ENCODE peak calls at places on chromosomes 13 and 19, in four cellular contexts. One of them, this sample, is unnamed.

GRCh38 chr19:28582344-28582743 is 630.6 kb downstream of the UQCRFS1 start:
- DNase-seq in A549: no peak
- DNase-seq in SK-N-SH: no peak
- DNase-seq in GM12878: no peak
- DNase-seq in this sample: no peak

GRCh38 chr13:48562296-48563066 is 29.6 kb upstream of the RCBTB2 start:
- DNase-seq in A549: no peak
- DNase-seq in SK-N-SH: no peak
- DNase-seq in GM12878: peak; percentile 98
- DNase-seq in this sample: no peak

GRCh38 chr13:31067416-31068118 is 94.1 kb downstream of the HSPH1 start:
- DNase-seq in A549: peak; percentile 15
- DNase-seq in SK-N-SH: no peak
- DNase-seq in GM12878: no peak
- DNase-seq in this sample: no peak

GRCh38 chr19:50230379-50231351 is 27.2 kb downstream of the MYH14 start:
- DNase-seq in A549: no peak
- DNase-seq in SK-N-SH: no peak
- DNase-seq in GM12878: no peak
- DNase-seq in this sample: peak; percentile 38

GRCh38 chr19:44807652-44808462 is 1.0 kb upstream of the BCAM start:
- DNase-seq in A549: peak; percentile 82
- DNase-seq in SK-N-SH: peak; percentile 83
- DNase-seq in GM12878: no peak
- DNase-seq in this sample: peak; percentile 80

GRCh38 chr19:4206818-4207484 is 22.4 kb upstream of the EBI3 start:
- DNase-seq in A549: peak; percentile 65
- DNase-seq in SK-N-SH: no peak
- DNase-seq in GM12878: no peak
- DNase-seq in this sample: no peak

GRCh38 chr19:9171393-9171991 is 7.3 kb upstream of the OR7D2 start:
- DNase-seq in A549: no peak
- DNase-seq in SK-N-SH: no peak
- DNase-seq in GM12878: no peak
- DNase-seq in this sample: no peak

GRCh38 chr13:52846567-52847321 is 1.7 kb downstream of the PCDH8 start:
- DNase-seq in A549: no peak
- DNase-seq in SK-N-SH: peak; percentile 75
- DNase-seq in GM12878: no peak
- DNase-seq in this sample: no peak

GRCh38 chr13:74243637-74244526 is 109.7 kb upstream of the KLF12 start:
- DNase-seq in A549: no peak
- DNase-seq in SK-N-SH: no peak
- DNase-seq in GM12878: no peak
- DNase-seq in this sample: no peak

GRCh38 chr19:37127999-37128820 is 44.3 kb downstream of the ZNF585A start:
- DNase-seq in A549: no peak
- DNase-seq in SK-N-SH: no peak
- DNase-seq in GM12878: no peak
- DNase-seq in this sample: no peak

GRCh38 chr13:110471833-110472162 is 89.7 kb downstream of the RAB20 start:
- DNase-seq in A549: no peak
- DNase-seq in SK-N-SH: no peak
- DNase-seq in GM12878: peak; percentile 87
- DNase-seq in this sample: peak; percentile 75

GRCh38 chr19:38850976-38851621 is 1.3 kb upstream of the HNRNPL start:
- DNase-seq in A549: no peak
- DNase-seq in SK-N-SH: peak; percentile 32
- DNase-seq in GM12878: no peak
- DNase-seq in this sample: peak; percentile 60

GRCh38 chr19:804419-805160 is 7.3 kb downstream of the PTBP1 start:
- DNase-seq in A549: no peak
- DNase-seq in SK-N-SH: no peak
- DNase-seq in GM12878: no peak
- DNase-seq in this sample: peak; percentile 29

GRCh38 chr13:52096748-52097147 is 32.1 kb downstream of the NEK5 start:
- DNase-seq in A549: no peak
- DNase-seq in SK-N-SH: no peak
- DNase-seq in GM12878: no peak
- DNase-seq in this sample: no peak

GRCh38 chr19:38135150-38135998 is 88.6 kb downstream of the DPF1 start:
- DNase-seq in A549: no peak
- DNase-seq in SK-N-SH: no peak
- DNase-seq in GM12878: no peak
- DNase-seq in this sample: no peak

DNA sequence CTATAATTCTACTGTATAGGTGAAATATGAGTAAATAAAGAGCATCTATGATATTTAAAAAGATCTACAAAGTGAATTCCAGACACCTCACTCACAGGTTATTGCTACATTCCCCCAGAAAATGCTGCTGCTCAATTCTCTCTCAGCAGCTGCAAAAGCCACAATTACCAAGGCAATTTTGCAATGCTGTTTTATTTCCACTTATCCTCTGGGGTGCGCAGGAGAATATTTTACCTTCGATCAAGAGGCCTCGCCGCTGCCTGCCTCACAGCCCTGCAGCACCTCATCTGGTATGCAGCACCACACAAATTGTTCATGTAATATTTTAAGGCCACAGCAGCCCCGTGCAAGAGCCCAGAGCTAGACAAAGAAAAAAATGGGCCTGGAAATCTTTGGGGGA is 333.2 kb downstream of the DNAJC15 start:
- DNase-seq in A549: no peak
- DNase-seq in SK-N-SH: no peak
- DNase-seq in GM12878: no peak
- DNase-seq in this sample: no peak
- TF ChIP-seq RCOR1 in A549: no peak
- TF ChIP-seq RCOR1 in SK-N-SH: no peak
- TF ChIP-seq RCOR1 in GM12878: no peak
- TF ChIP-seq RCOR1 in this sample: no peak

GRCh38 chr19:47459477-47459876 is 12.2 kb downstream of the SLC8A2 start:
- DNase-seq in A549: no peak
- DNase-seq in SK-N-SH: no peak
- DNase-seq in GM12878: no peak
- DNase-seq in this sample: no peak
- TF ChIP-seq EP300 in A549: no peak
- TF ChIP-seq EP300 in SK-N-SH: no peak
- TF ChIP-seq EP300 in GM12878: no peak
- TF ChIP-seq EP300 in this sample: no peak

GRCh38 chr19:48158210-48158790 is 11.8 kb downstream of the LIG1 start:
- DNase-seq in A549: no peak
- DNase-seq in SK-N-SH: no peak
- DNase-seq in GM12878: no peak
- DNase-seq in this sample: no peak
- TF ChIP-seq RCOR1 in A549: no peak
- TF ChIP-seq RCOR1 in SK-N-SH: no peak
- TF ChIP-seq RCOR1 in GM12878: no peak
- TF ChIP-seq RCOR1 in this sample: no peak

GRCh38 chr19:48511321-48511731 is 309 bp downstream of the LMTK3 start:
- DNase-seq in A549: no peak
- DNase-seq in SK-N-SH: no peak
- DNase-seq in GM12878: no peak
- DNase-seq in this sample: no peak

GRCh38 chr19:48513289-48514122 is 1.9 kb upstream of the LMTK3 start:
- DNase-seq in A549: peak; percentile 94
- DNase-seq in SK-N-SH: peak; percentile 86
- DNase-seq in GM12878: no peak
- DNase-seq in this sample: peak; percentile 67

GRCh38 chr19:48512504-48513288 is 1.1 kb upstream of the LMTK3 start:
- DNase-seq in A549: no peak
- DNase-seq in SK-N-SH: no peak
- DNase-seq in GM12878: no peak
- DNase-seq in this sample: no peak

GRCh38 chr19:48510421-48511268 is 990 bp downstream of the LMTK3 start:
- DNase-seq in A549: no peak
- DNase-seq in SK-N-SH: peak; percentile 80
- DNase-seq in GM12878: no peak
- DNase-seq in this sample: peak; percentile 77

GRCh38 chr19:48511800-48512503 is at the start of gene LMTK3:
- DNase-seq in A549: peak; percentile 75
- DNase-seq in SK-N-SH: peak; percentile 97
- DNase-seq in GM12878: no peak
- DNase-seq in this sample: peak; percentile 82
- TF ChIP-seq EP300 in A549: no peak
- TF ChIP-seq EP300 in SK-N-SH: no peak
- TF ChIP-seq EP300 in GM12878: no peak
- TF ChIP-seq EP300 in this sample: no peak

DNA sequence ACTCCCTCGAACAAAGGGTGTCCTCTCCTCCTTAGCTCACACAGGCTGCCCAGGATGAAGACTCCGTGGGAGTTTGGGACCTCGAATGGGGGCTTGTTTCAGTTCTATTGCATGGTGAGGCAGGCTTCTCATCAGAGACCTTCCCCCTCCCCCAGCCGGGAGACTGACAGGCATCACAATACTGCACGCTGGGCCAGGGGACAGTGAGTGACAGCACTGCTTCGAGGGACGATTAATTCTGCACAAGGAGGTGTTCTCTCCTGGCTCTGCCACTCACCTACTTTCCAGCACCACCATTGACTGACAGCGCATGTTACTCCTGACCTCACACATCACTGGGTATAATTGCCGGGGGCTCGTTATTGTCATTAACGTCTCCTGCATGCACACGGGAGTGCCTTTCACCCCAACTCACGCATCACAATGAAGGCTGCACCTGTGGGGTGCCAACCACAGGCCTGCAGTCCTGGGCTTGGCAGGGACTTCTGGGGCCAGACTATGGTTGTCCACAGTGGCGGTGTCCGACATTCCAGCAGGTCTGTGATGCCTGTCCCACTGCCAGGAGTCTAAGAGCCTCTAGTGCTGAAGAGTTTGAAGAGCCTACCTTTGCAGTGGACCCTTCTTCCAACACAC is 412.2 kb upstream of the TSHZ3 start:
- DNase-seq in A549: no peak
- DNase-seq in SK-N-SH: no peak
- DNase-seq in GM12878: no peak
- DNase-seq in this sample: no peak
- TF ChIP-seq RCOR1 in A549: no peak
- TF ChIP-seq RCOR1 in SK-N-SH: no peak
- TF ChIP-seq RCOR1 in GM12878: no peak
- TF ChIP-seq RCOR1 in this sample: no peak

DNA sequence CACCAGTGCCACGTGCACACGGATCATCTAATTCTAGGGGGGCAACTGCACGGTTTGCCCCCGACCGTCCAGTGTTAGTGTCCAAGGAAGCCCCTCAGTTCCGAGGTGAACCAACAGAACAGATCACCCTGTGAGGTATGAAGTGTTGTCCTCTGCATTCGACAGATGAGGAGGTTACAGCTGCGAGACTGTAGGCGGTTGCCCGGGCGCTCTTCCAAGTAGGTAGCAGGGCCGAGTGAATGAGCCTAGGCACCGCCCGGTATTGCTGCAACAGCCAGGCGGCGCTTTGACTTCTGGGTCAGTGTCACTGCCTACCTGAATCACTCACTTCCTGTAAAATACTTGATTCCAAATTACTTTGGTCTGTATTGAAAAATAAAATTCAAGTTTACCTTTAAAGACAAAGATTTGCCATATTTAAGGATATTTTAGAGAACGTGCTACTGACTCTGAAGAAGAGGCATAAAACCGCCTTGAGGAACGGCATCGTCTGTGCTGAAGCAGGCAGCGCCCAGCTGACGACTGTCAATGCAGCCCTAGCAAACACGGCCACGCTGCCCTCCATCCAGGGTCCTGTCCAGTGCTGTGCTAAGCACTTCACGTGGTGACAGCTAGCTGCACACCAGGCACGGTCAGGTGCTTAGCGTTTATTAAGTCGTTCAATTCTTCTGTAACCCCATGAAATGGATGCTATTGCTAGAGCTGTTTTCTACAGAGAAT is 19.3 kb upstream of the RASA3 start:
- DNase-seq in A549: no peak
- DNase-seq in SK-N-SH: no peak
- DNase-seq in GM12878: no peak
- DNase-seq in this sample: no peak
- TF ChIP-seq EP300 in A549: no peak
- TF ChIP-seq EP300 in SK-N-SH: no peak
- TF ChIP-seq EP300 in GM12878: no peak
- TF ChIP-seq EP300 in this sample: no peak

GRCh38 chr19:11849264-11849615 is 714 bp downstream of the ZNF439 start:
- DNase-seq in A549: no peak
- DNase-seq in SK-N-SH: no peak
- DNase-seq in GM12878: no peak
- DNase-seq in this sample: no peak

GRCh38 chr19:11848200-11848593 is 329 bp upstream of the ZNF439 start:
- DNase-seq in A549: no peak
- DNase-seq in SK-N-SH: peak; percentile 7
- DNase-seq in GM12878: no peak
- DNase-seq in this sample: no peak

GRCh38 chr19:11848594-11849263 is at the start of gene ZNF439:
- DNase-seq in A549: no peak
- DNase-seq in SK-N-SH: peak; percentile 95
- DNase-seq in GM12878: peak; percentile 52
- DNase-seq in this sample: peak; percentile 40

DNA sequence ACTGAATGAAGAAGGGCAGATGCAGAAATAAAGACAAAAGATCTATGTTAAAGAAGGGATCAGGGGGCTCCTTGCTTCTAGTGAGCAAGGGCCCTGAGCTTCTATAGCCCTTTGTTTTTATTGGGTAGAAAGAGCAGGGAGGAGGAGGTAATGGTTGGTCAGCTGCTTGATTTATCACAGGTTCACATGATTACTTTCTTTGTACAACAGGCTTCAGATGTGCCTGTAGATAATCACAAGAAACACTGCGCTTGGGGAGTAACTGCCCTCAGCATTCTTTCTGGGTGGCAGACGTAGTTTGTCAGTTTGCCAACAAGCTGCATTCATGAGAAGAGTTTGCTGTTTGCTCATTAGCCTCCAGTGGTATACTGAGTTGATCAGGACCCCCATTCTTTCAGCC is 4.8 kb upstream of the ZNF439 start:
- DNase-seq in A549: no peak
- DNase-seq in SK-N-SH: no peak
- DNase-seq in GM12878: no peak
- DNase-seq in this sample: no peak
- TF ChIP-seq RCOR1 in A549: no peak
- TF ChIP-seq RCOR1 in SK-N-SH: no peak
- TF ChIP-seq RCOR1 in GM12878: no peak
- TF ChIP-seq RCOR1 in this sample: no peak

GRCh38 chr13:44848956-44849748 is 140.1 kb downstream of the NUFIP1 start:
- DNase-seq in A549: no peak
- DNase-seq in SK-N-SH: no peak
- DNase-seq in GM12878: no peak
- DNase-seq in this sample: no peak
- TF ChIP-seq EP300 in A549: no peak
- TF ChIP-seq EP300 in SK-N-SH: no peak
- TF ChIP-seq EP300 in GM12878: no peak
- TF ChIP-seq EP300 in this sample: no peak

DNA sequence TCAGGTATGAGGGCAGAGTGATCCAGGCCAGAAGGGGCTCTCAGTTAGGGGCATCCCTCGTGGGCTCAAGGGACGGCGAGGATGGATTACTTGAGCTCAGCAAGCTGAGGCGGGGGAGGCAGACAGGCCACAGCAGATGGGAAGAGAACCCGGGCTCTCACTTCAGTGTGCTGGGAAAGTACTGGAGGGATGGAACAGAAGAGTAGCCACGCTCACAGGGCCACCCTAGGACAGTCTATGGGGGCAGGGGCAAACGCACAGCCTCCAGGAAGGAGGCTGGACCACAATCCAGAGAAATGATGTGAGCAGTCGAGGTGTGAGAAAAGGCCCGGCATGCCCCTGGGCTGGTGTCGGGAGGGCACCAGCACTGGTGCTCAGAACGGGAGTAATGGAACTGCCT is 9.2 kb downstream of the GJA3 start:
- DNase-seq in A549: no peak
- DNase-seq in SK-N-SH: no peak
- DNase-seq in GM12878: no peak
- DNase-seq in this sample: no peak
- TF ChIP-seq RCOR1 in A549: no peak
- TF ChIP-seq RCOR1 in SK-N-SH: no peak
- TF ChIP-seq RCOR1 in GM12878: no peak
- TF ChIP-seq RCOR1 in this sample: no peak

This sample was measured in K562.